ENCODE peak calls at places on chromosomes 1 and 21, in seven cellular contexts. D is Peyer's patch, S is B cell, H is chondrocyte, Z is left lung, I is fibroblast of mammary gland, C is PC-9. P is an unnamed sample.

GRCh38 chr21:36135391-36136094 is 664 bp downstream of the CBR3 start:
- DNase-seq in D (peak), S (peak), H (peak), Z (peak), I (peak), C (peak), P (peak)

GRCh38 chr1:212470059-212470458 is 37.3 kb downstream of the NENF start:
- DNase-seq in D (peak), S (no peak), H (peak), Z (no peak), I (peak), C (peak), P (peak)

GRCh38 chr21:38622827-38623209 is 124.5 kb upstream of the ERG start:
- DNase-seq in D (no peak), S (no peak), H (no peak), Z (no peak), I (no peak), C (no peak), P (no peak)

GRCh38 chr1:3899776-3900149 is 309 bp downstream of the C1orf174 start:
- DNase-seq in D (no peak), S (no peak), H (no peak), Z (no peak), I (no peak), C (no peak), P (no peak)

GRCh38 chr1:67348586-67349252 is 41.0 kb downstream of the IL12RB2 start:
- DNase-seq in D (no peak), S (no peak), H (no peak), Z (no peak), I (no peak), C (no peak), P (no peak)

GRCh38 chr1:209434066-209434465 is 149.4 kb upstream of the CAMK1G start:
- DNase-seq in D (no peak), S (no peak), H (no peak), Z (no peak), I (peak), C (peak), P (peak)

GRCh38 chr1:31646259-31646960 is 1.7 kb upstream of the PEF1 start:
- DNase-seq in D (no peak), S (no peak), H (no peak), Z (no peak), I (no peak), C (no peak), P (no peak)

GRCh38 chr1:212638419-212639151 is 30.0 kb downstream of the ATF3 start:
- DNase-seq in D (no peak), S (no peak), H (no peak), Z (no peak), I (peak), C (no peak), P (peak)

GRCh38 chr1:157878059-157878458 is 36.5 kb upstream of the CD5L start:
- DNase-seq in D (no peak), S (no peak), H (no peak), Z (no peak), I (peak), C (no peak), P (peak)

GRCh38 chr1:166859597-166859996 is 16.5 kb downstream of the TADA1 start:
- DNase-seq in D (no peak), S (no peak), H (no peak), Z (no peak), I (no peak), C (no peak), P (no peak)

GRCh38 chr1:228647523-228648444 is 87.5 kb upstream of the RHOU start:
- DNase-seq in D (peak), S (no peak), H (peak), Z (peak), I (peak), C (no peak), P (peak)

GRCh38 chr1:181141431-181141910 is 53.0 kb downstream of the IER5 start:
- DNase-seq in D (peak), S (no peak), H (no peak), Z (peak), I (peak), C (peak), P (peak)

GRCh38 chr1:2786329-2787162 is 14.9 kb downstream of the TTC34 start:
- DNase-seq in D (peak), S (peak), H (peak), Z (peak), I (no peak), C (no peak), P (no peak)

GRCh38 chr21:29025328-29025713 is 853 bp downstream of the USP16 start:
- DNase-seq in D (no peak), S (no peak), H (no peak), Z (no peak), I (peak), C (no peak), P (peak)

GRCh38 chr1:19151537-19151936 is 58.5 kb downstream of the UBR4 start:
- DNase-seq in D (no peak), S (no peak), H (no peak), Z (no peak), I (no peak), C (no peak), P (no peak)

GRCh38 chr1:228376651-228377631 is 29.7 kb downstream of the TRIM11 start:
- DNase-seq in D (no peak), S (no peak), H (peak), Z (peak), I (no peak), C (no peak), P (no peak)

GRCh38 chr1:246565751-246566127 is 322 bp downstream of the TFB2M start:
- DNase-seq in D (no peak), S (no peak), H (no peak), Z (no peak), I (peak), C (peak), P (peak)

GRCh38 chr1:159872896-159873295 is 10.4 kb upstream of the VSIG8 start:
- DNase-seq in D (no peak), S (no peak), H (no peak), Z (no peak), I (no peak), C (no peak), P (no peak)

GRCh38 chr1:206814716-206815341 is 42.5 kb upstream of the IL10 start:
- DNase-seq in D (no peak), S (no peak), H (no peak), Z (no peak), I (peak), C (no peak), P (no peak)

GRCh38 chr1:198162091-198162767 is 5.4 kb downstream of the NEK7 start:
- DNase-seq in D (peak), S (no peak), H (no peak), Z (no peak), I (no peak), C (no peak), P (no peak)

GRCh38 chr1:116477428-116477827 is 93.4 kb downstream of the CD58 start:
- DNase-seq in D (no peak), S (no peak), H (no peak), Z (no peak), I (no peak), C (no peak), P (peak)

GRCh38 chr1:193747579-193747978 is 561.2 kb upstream of the B3GALT2 start:
- DNase-seq in D (no peak), S (no peak), H (no peak), Z (no peak), I (peak), C (no peak), P (peak)

GRCh38 chr1:15090373-15090772 is 63.2 kb upstream of the TMEM51 start:
- DNase-seq in D (peak), S (no peak), H (no peak), Z (peak), I (no peak), C (peak), P (peak)

GRCh38 chr1:50610563-50610962 is 187.3 kb upstream of the DMRTA2 start:
- DNase-seq in D (no peak), S (no peak), H (no peak), Z (no peak), I (no peak), C (no peak), P (no peak)

GRCh38 chr1:29029652-29030051 is 94.1 kb downstream of the TMEM200B start:
- DNase-seq in D (no peak), S (no peak), H (no peak), Z (no peak), I (no peak), C (no peak), P (no peak)

GRCh38 chr1:176374967-176375569 is 87.9 kb upstream of the PAPPA2 start:
- DNase-seq in D (peak), S (peak), H (no peak), Z (no peak), I (peak), C (peak), P (peak)

GRCh38 chr1:229221106-229222019 is 49.5 kb upstream of the RAB4A start:
- DNase-seq in D (peak), S (no peak), H (no peak), Z (no peak), I (peak), C (peak), P (peak)

GRCh38 chr1:220706921-220707559 is 16.9 kb downstream of the C1orf115 start:
- DNase-seq in D (no peak), S (no peak), H (no peak), Z (peak), I (no peak), C (no peak), P (no peak)

GRCh38 chr1:66535853-66536252 is 1.9 kb downstream of the SGIP1 start:
- DNase-seq in D (no peak), S (no peak), H (no peak), Z (no peak), I (no peak), C (no peak), P (no peak)

GRCh38 chr1:231590453-231591198 is 36.0 kb upstream of the DISC1 start:
- DNase-seq in D (peak), S (no peak), H (no peak), Z (no peak), I (peak), C (peak), P (peak)

GRCh38 chr1:21931171-21932093 is 5.7 kb downstream of the HSPG2 start:
- DNase-seq in D (peak), S (no peak), H (no peak), Z (peak), I (peak), C (peak), P (peak)

GRCh38 chr1:119489201-119489600 is 17.8 kb upstream of the HSD3B1 start:
- DNase-seq in D (no peak), S (no peak), H (no peak), Z (no peak), I (no peak), C (no peak), P (no peak)

GRCh38 chr1:37978541-37978940 is 11.3 kb downstream of the SF3A3 start:
- DNase-seq in D (no peak), S (no peak), H (no peak), Z (no peak), I (no peak), C (no peak), P (no peak)

GRCh38 chr1:29254346-29254745 is 18.0 kb downstream of the PTPRU start:
- DNase-seq in D (no peak), S (no peak), H (no peak), Z (no peak), I (no peak), C (no peak), P (no peak)

GRCh38 chr1:44200336-44200735 is 12.9 kb upstream of the DMAP1 start:
- DNase-seq in D (no peak), S (no peak), H (no peak), Z (no peak), I (no peak), C (no peak), P (no peak)

GRCh38 chr1:173554541-173555250 is 48.2 kb downstream of the SLC9C2 start:
- DNase-seq in D (no peak), S (no peak), H (no peak), Z (no peak), I (no peak), C (peak), P (no peak)

GRCh38 chr1:56566040-56566774 is 13.2 kb downstream of the PLPP3 start:
- DNase-seq in D (no peak), S (no peak), H (no peak), Z (no peak), I (no peak), C (no peak), P (no peak)

GRCh38 chr1:31648190-31648589 is 3.5 kb upstream of the PEF1 start:
- DNase-seq in D (no peak), S (no peak), H (no peak), Z (no peak), I (no peak), C (no peak), P (no peak)

GRCh38 chr1:12528021-12528852 is 89.8 kb downstream of the DHRS3 start:
- DNase-seq in D (peak), S (no peak), H (peak), Z (peak), I (peak), C (peak), P (peak)

GRCh38 chr1:98991127-98992003 is 13.3 kb downstream of the PLPPR5 start:
- DNase-seq in D (no peak), S (no peak), H (no peak), Z (no peak), I (peak), C (peak), P (peak)
- TF ChIP-seq CTCF in D (no peak), S (no peak), H (peak), Z (no peak), I (peak), C (peak), P (peak)

GRCh38 chr1:92484171-92484471 is 2.6 kb downstream of the GFI1 start:
- DNase-seq in D (no peak), S (no peak), H (no peak), Z (peak), I (no peak), C (no peak), P (peak)

GRCh38 chr1:92484472-92485373 is 2.0 kb downstream of the GFI1 start:
- DNase-seq in D (peak), S (no peak), H (no peak), Z (peak), I (no peak), C (peak), P (no peak)

GRCh38 chr1:92487078-92487605 is 417 bp upstream of the GFI1 start:
- DNase-seq in D (no peak), S (no peak), H (no peak), Z (no peak), I (no peak), C (no peak), P (no peak)

GRCh38 chr1:92486251-92487077 is at the start of gene GFI1:
- DNase-seq in D (peak), S (no peak), H (no peak), Z (peak), I (no peak), C (no peak), P (peak)

DNA sequence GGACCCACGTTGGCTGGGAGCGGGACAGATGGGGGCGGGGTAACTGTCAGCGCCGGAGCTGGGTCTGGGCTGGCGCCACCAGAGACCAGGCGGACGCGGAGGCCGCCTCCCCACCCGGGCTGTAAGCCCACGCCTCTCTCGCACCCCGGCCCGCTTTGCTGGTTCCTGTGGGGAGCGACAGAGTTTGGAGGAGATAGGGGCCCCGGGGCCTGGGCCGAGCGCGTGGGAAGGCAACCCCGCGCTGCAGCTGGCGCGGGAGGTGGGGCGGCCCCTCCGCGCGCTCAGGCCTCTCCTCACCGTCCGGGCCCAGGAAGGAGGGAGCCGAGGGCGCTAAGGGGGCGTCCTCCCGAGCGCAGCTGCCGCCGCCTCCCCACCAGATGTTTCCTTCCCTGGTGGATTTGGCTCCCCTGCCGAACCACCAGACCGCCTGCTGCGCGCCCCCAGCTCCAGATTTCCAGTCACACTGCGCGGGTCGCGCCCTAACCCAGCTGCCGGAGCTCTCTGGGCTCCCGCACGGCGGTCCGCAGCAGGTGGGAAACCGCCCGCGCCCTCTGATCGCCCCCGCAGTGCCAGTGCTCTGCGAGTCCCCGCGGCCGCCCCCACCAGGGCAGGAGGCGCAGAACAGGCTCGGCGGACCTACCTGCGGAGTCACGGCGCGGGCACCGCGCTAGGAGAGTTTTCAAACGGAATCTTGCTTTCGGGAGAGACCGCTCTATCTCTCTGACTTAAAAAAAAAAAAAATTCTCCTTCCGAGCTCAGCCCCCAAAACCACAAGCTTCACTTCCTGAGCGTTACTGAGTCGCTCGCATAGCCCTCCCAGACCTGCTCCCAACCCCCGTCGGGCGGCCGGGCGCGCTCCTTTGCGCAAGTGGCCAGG is 1.1 kb downstream of the GFI1 start:
- DNase-seq in D (peak), S (peak), H (no peak), Z (peak), I (no peak), C (peak), P (peak)
- TF ChIP-seq CTCF in D (peak), S (peak), H (peak), Z (peak), I (no peak), C (peak), P (no peak)

DNA sequence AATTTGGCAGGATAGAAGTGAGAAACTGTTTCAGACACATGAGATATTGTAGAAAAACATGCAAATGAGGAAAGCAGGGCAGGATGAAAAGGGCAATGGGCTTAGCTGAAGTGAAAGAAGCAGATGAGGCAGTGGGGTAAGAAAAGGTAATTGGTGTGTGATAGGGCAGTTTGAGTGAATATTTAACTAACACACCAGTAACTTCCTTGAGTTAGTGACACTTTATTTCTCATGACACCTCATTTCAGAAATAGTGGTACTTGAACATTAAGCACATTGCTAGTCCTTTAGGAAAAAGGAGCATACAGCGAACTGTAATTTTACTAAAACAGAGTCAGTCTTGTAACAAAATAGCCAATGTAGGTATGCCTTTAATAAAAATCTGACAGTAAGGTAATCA is 415.0 kb downstream of the DPYD start:
- DNase-seq in D (no peak), S (no peak), H (no peak), Z (no peak), I (no peak), C (no peak), P (no peak)
- TF ChIP-seq CTCF in D (no peak), S (no peak), H (no peak), Z (no peak), I (no peak), C (no peak), P (no peak)

GRCh38 chr1:202434059-202434458 is 85.6 kb downstream of the PPP1R12B start:
- DNase-seq in D (no peak), S (no peak), H (no peak), Z (no peak), I (no peak), C (no peak), P (no peak)
- TF ChIP-seq CTCF in D (no peak), S (no peak), H (no peak), Z (no peak), I (no peak), C (no peak), P (no peak)

DNA sequence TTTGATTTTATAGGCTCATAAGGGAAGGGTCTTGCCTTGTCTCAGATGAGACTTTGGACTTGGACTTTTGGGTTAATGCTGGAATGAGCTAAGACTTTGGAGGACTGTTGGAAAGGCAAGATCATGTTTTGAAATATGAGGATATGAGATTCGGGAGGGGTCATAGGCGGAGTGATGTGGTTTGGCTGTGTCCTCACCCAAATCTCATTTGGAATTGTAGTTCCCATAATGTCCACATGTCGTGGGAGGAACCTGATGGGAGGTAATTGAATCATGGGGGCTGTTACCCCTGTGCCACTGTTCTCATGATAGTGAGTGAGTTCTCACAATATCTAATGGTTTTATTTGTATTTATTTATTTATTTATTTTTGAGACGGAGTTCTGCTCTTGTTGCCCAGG is 6.9 kb upstream of the CSDE1 start:
- DNase-seq in D (no peak), S (no peak), H (no peak), Z (no peak), I (no peak), C (no peak), P (no peak)
- TF ChIP-seq CTCF in D (no peak), S (no peak), H (peak), Z (no peak), I (peak), C (peak), P (peak)

GRCh38 chr1:150186789-150187559 is 37.3 kb downstream of the PLEKHO1 start:
- DNase-seq in D (no peak), S (peak), H (no peak), Z (no peak), I (peak), C (peak), P (peak)
- TF ChIP-seq CTCF in D (peak), S (peak), H (peak), Z (peak), I (peak), C (peak), P (peak)

DNA sequence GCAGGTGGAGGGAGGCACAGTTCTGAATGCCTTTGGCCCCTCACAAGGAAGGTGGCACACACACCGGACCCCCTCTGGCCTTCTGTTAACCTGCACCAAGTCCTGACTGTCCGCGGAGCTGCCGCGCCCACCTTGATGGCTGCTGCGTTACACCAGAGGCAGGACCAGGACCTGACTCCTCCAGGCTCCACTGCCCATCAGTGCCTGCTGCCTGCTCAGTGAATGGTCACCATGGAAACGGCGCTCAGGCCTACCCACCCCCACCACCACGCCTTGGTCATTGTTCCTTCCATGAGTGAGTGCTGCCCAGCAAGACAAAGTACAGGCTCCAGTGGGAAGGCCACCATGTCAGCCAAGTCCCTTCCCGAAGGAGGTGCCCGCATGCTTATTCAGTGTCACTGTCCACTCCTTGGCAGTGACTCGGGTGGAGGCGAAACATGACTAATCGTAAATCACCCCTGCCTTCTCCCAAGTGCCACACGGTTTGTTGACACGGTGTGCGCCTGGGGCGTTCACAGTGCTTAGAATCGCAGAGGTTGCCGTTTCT is 57.3 kb downstream of the SLC37A1 start:
- DNase-seq in D (peak), S (no peak), H (no peak), Z (peak), I (no peak), C (no peak), P (no peak)
- TF ChIP-seq CTCF in D (no peak), S (no peak), H (no peak), Z (no peak), I (no peak), C (no peak), P (no peak)

P was measured in cardiac fibroblast.